ENCODE peak calls at places on chromosome 20, in six cellular contexts. Z is HepG2, F is fibroblast of lung, H is chondrocyte, T is AG09319, K is cardiac fibroblast. E is an unnamed sample.

GRCh38 chr20:32091888-32092346 is 17.6 kb upstream of the TM9SF4 start:
- DNase-seq in Z (peak), F (peak), H (no peak), T (peak), K (peak), E (peak)

GRCh38 chr20:48098866-48099265 is 313.6 kb upstream of the SULF2 start:
- DNase-seq in Z (no peak), F (no peak), H (no peak), T (no peak), K (no peak), E (peak)

GRCh38 chr20:33725607-33726264 is 5.6 kb upstream of the PXMP4 start:
- DNase-seq in Z (no peak), F (no peak), H (no peak), T (no peak), K (no peak), E (no peak)

GRCh38 chr20:60101201-60101893 is 143.1 kb downstream of the CDH26 start:
- DNase-seq in Z (no peak), F (no peak), H (no peak), T (no peak), K (no peak), E (no peak)

GRCh38 chr20:32387262-32387661 is 29.1 kb downstream of the ASXL1 start:
- DNase-seq in Z (no peak), F (no peak), H (no peak), T (no peak), K (no peak), E (no peak)

GRCh38 chr20:30167540-30167939 is 1089.9 kb upstream of the DEFB115 start:
- DNase-seq in Z (no peak), F (no peak), H (no peak), T (no peak), K (no peak), E (no peak)

GRCh38 chr20:21820688-21821087 is 115.2 kb downstream of the PAX1 start:
- DNase-seq in Z (no peak), F (no peak), H (no peak), T (no peak), K (no peak), E (no peak)

GRCh38 chr20:2244993-2245392 is 50.8 kb upstream of the TGM3 start:
- DNase-seq in Z (no peak), F (no peak), H (no peak), T (no peak), K (no peak), E (no peak)

GRCh38 chr20:52003976-52004375 is 187.6 kb downstream of the ZFP64 start:
- DNase-seq in Z (no peak), F (no peak), H (no peak), T (no peak), K (no peak), E (no peak)

GRCh38 chr20:2603816-2604505 is 48.5 kb upstream of the NOP56 start:
- DNase-seq in Z (no peak), F (no peak), H (no peak), T (no peak), K (no peak), E (no peak)

GRCh38 chr20:52160049-52160448 is 31.5 kb downstream of the ZFP64 start:
- DNase-seq in Z (no peak), F (no peak), H (no peak), T (no peak), K (no peak), E (no peak)

GRCh38 chr20:23246682-23247664 is 103.6 kb upstream of the NXT1 start:
- DNase-seq in Z (no peak), F (peak), H (no peak), T (no peak), K (no peak), E (no peak)

GRCh38 chr20:7196481-7196880 is 429.0 kb downstream of the BMP2 start:
- DNase-seq in Z (no peak), F (no peak), H (no peak), T (peak), K (peak), E (peak)

GRCh38 chr20:5888051-5888450 is 62.3 kb downstream of the TRMT6 start:
- DNase-seq in Z (no peak), F (no peak), H (no peak), T (no peak), K (no peak), E (no peak)

GRCh38 chr20:22729180-22729579 is 144.8 kb upstream of the FOXA2 start:
- DNase-seq in Z (no peak), F (no peak), H (no peak), T (no peak), K (peak), E (no peak)

GRCh38 chr20:235891-236290 is 8.8 kb downstream of the DEFB129 start:
- DNase-seq in Z (no peak), F (peak), H (no peak), T (no peak), K (peak), E (peak)

GRCh38 chr20:1934578-1935573 is 39.7 kb downstream of the SIRPA start:
- DNase-seq in Z (no peak), F (peak), H (no peak), T (peak), K (peak), E (peak)

GRCh38 chr20:34190679-34191090 is 50.5 kb upstream of the ASIP start:
- DNase-seq in Z (peak), F (peak), H (no peak), T (peak), K (peak), E (peak)

GRCh38 chr20:44745560-44746366 is at the start of gene KCNK15:
- DNase-seq in Z (no peak), F (no peak), H (no peak), T (no peak), K (peak), E (peak)

GRCh38 chr20:38217791-38218565 is 42.6 kb downstream of the KIAA1755 start:
- DNase-seq in Z (peak), F (peak), H (peak), T (peak), K (peak), E (peak)

GRCh38 chr20:17825949-17826843 is 126.4 kb downstream of the BANF2 start:
- DNase-seq in Z (peak), F (no peak), H (no peak), T (no peak), K (peak), E (no peak)

GRCh38 chr20:20241966-20242365 is 125.9 kb upstream of the INSM1 start:
- DNase-seq in Z (no peak), F (no peak), H (no peak), T (no peak), K (no peak), E (no peak)

GRCh38 chr20:36203861-36204260 is 32.4 kb upstream of the AAR2 start:
- DNase-seq in Z (no peak), F (no peak), H (no peak), T (no peak), K (no peak), E (no peak)

DNA sequence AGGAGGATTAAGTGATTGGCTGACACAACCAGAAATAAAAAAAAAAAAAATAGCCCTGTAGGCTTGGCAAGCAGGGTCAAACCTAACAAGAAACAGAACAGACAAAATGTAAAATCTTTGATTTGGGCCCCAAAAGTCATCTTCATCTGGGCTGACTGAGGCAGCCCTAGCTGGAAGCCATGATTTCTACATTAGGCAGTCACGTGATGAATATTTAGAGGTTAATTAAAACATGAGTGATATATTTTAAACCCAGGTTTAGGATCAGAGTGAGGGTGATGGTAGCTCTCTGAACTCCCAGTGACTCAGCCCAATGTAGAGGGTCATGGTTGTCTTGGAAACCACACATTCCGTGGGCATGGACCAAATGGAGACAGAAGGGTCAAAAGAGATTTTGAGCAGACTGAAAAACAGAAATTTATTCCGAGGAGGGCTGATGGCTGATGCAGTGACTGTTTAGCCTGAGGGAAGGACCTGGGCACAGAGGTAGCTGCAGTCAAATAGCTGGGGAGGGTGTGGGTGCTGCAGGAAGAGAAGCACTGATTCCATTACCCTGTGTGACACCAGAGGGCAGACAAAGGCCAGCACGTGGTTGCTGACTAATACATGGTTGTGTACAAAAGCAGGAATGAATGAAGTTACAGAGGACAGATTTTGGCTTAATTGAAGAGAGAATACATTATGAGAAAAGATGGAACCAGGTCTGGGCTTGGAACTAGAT is 573.1 kb upstream of the CHD6 start:
- DNase-seq in Z (no peak), F (no peak), H (no peak), T (no peak), K (no peak), E (peak)
- TF ChIP-seq CTCF in Z (no peak), F (no peak), H (no peak), T (no peak), K (no peak), E (no peak)

DNA sequence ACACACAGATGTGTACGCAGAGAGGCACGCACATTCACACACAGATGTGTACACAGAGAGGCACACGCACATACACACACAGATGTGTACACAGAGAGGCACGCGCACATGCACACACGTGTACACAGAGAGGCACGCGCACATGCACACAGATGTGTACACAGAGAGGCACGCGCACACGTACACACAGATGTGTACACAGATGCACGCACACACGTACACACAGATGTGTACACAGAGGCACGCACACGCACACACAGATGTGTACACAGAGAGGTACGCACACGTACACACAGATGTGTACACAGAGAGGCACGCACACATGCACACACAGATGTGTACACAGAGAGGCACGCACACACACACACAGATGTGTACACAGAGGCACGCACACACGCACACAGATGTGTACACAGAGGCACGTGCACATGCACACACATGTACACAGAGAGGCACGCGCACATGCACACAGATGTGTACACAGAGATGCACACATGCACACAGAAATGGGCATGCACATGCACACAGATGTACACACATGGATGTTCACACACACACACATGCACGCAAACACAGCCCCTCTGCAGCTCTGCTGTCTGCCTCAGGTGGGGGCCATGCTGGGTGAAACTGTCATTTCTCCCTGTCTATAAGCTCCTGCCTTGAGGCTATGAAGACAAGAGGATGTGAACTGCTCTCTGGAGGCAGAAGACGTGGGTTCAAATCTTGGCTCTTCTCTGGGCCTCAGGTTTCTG is 14.3 kb upstream of the MYT1 start:
- DNase-seq in Z (no peak), F (no peak), H (peak), T (no peak), K (no peak), E (no peak)
- TF ChIP-seq CTCF in Z (no peak), F (no peak), H (no peak), T (no peak), K (no peak), E (no peak)

GRCh38 chr20:12294684-12295083 is 377.0 kb downstream of the BTBD3 start:
- DNase-seq in Z (no peak), F (no peak), H (no peak), T (no peak), K (no peak), E (no peak)
- TF ChIP-seq CTCF in Z (no peak), F (no peak), H (no peak), T (no peak), K (no peak), E (no peak)

DNA sequence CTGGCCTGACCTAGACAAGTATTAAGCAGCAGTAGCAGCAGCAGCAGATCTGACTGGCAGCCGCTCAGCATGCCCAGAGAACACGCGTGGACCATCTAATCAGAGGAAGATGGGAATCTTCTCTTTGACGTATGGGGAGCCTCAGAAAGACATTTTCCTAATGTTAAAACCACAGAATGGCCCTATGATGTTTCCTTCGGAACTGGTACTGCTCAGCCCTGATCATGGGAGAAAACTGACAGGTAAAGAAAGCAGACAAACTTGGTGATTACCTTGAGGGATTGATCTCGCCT is 6.2 kb downstream of the PSMA7 start:
- DNase-seq in Z (no peak), F (no peak), H (no peak), T (no peak), K (no peak), E (no peak)
- TF ChIP-seq CTCF in Z (no peak), F (no peak), H (peak), T (no peak), K (no peak), E (no peak)

DNA sequence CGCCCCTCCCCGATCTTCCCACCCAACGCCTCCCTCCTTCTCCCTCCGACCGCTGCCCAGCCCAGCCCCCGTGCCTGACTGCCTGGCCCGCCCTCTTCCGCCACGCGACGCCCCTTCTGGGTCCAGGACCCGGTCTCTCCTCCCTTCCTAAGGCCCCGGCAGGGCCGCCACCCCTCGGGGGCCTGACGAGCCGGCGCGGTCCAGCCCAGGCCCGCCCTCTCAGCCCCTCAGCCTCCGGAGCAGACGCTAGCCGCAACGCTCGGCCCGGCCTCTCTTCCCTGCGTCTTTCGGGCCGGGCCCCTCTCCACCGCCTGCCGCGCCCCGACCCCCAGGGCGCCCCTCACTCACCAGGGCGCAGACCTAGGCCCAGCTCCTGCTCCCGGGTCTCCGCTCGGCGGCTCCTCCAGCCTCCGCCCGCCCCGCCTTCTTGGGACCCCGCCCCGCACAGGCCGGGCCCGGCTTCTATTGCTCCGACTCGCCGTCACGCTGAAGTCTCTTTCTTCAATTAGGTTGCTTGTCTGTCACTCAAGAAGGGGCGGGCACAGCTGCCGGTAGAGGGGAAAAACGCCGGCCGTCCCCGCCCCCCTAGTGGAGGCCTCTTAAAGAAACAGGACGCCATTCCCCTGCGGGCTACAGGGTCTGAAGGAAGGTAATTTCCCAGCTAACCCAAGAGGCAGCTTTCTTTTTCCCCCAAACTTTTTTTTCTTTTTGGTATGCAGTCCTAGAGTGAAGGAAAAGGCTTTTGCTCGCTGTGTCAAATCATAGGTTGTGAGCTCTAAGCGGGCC is at the start of gene ELMO2:
- DNase-seq in Z (peak), F (peak), H (peak), T (peak), K (peak), E (peak)
- TF ChIP-seq CTCF in Z (peak), F (no peak), H (peak), T (no peak), K (no peak), E (no peak)

GRCh38 chr20:49936153-49937022 is at the start of gene RNF114:
- DNase-seq in Z (peak), F (peak), H (peak), T (peak), K (peak), E (peak)
- TF ChIP-seq CTCF in Z (peak), F (no peak), H (peak), T (no peak), K (no peak), E (no peak)

DNA sequence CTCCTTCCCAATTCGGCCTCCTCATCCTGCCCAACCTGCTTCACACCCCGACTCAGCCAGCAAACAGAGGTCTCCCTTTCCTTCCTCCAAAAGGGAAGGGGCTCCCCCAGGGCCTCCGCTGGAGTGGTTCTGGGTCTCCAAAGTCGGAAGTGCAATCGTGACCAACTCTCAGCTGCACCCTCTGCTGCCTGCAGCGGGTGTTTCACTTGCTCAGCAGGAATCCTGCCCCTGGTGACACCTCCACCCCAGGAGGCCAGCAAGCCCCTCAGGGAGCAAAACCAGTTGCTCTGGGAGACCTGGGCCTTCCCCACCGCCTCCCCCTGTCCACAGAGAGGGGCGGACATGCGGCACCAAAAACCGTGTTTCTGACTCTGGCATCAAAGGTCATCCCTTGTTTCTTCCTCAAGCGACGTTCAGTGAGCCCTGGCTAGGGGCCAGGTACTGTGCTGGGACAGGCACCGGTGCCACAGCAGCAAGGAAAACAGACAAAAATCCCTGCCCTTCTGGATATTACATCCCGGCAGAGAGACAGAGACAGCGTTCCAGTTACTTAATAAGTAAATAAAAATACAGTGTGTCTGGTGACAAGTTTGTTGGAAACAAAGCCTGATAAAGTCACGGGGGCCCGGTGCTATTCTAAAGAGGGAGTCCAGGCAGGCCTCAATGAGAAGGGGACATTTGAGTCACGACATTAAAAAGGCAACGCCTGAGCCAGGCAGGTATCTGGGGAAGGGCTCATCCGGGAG is 219.0 kb downstream of the BMP7 start:
- DNase-seq in Z (peak), F (no peak), H (no peak), T (no peak), K (no peak), E (no peak)
- TF ChIP-seq CTCF in Z (peak), F (no peak), H (peak), T (peak), K (no peak), E (peak)

GRCh38 chr20:46720019-46720418 is 10.6 kb downstream of the SLC2A10 start:
- DNase-seq in Z (no peak), F (no peak), H (no peak), T (no peak), K (no peak), E (no peak)

GRCh38 chr20:46712056-46712636 is 2.7 kb downstream of the SLC2A10 start:
- DNase-seq in Z (no peak), F (no peak), H (no peak), T (no peak), K (no peak), E (no peak)

GRCh38 chr20:46717818-46718541 is 8.5 kb downstream of the SLC2A10 start:
- DNase-seq in Z (no peak), F (no peak), H (no peak), T (no peak), K (no peak), E (no peak)

GRCh38 chr20:46713957-46714834 is 4.7 kb downstream of the SLC2A10 start:
- DNase-seq in Z (no peak), F (no peak), H (no peak), T (no peak), K (no peak), E (no peak)

DNA sequence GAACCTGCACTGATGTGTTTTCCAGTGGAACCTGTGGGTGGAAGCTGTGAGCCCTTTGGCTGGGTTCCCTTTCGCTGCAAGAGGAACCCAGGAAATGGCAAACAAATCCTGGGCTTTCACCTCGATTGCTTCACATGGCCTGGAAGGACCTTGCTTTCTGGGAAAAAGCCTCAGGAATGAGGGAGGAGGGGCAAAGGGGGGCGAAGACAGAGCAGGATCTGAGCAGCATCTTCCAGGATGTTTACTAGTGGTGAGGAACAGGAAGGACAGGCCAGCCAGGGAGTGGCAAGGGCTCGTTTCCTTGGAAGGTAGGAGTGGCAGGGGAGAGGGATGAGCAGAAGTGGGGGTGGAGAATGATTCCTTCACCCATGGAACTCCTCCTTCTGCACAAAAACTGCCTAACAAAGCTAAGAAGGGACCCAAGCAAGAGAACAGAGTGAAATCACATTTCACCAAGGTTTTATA is 5.9 kb downstream of the SLC2A10 start:
- DNase-seq in Z (no peak), F (peak), H (no peak), T (peak), K (peak), E (peak)
- TF ChIP-seq CTCF in Z (peak), F (peak), H (peak), T (peak), K (peak), E (peak)